ENCODE peak calls at places on chromosomes 11 and 22, in seven cellular contexts. One of them, this sample, is unnamed.

GRCh38 chr22:40509401-40510134 is 127.0 kb downstream of the MRTFA start:
- DNase-seq in spleen: no peak
- DNase-seq in endothelial cell of umbilical vein: peak
- DNase-seq in CD4-positive, CD25-positive, alpha-beta regulatory T cell: no peak
- DNase-seq in GM12865: no peak
- DNase-seq in BE2C: no peak
- DNase-seq in pancreas: peak
- DNase-seq in this sample: no peak

GRCh38 chr11:19633276-19633675 is 79.4 kb upstream of the NAV2 start:
- DNase-seq in spleen: no peak
- DNase-seq in endothelial cell of umbilical vein: no peak
- DNase-seq in CD4-positive, CD25-positive, alpha-beta regulatory T cell: no peak
- DNase-seq in GM12865: no peak
- DNase-seq in BE2C: no peak
- DNase-seq in pancreas: peak
- DNase-seq in this sample: no peak

GRCh38 chr22:44363980-44364749 is 51.4 kb upstream of the SHISAL1 start:
- DNase-seq in spleen: peak
- DNase-seq in endothelial cell of umbilical vein: no peak
- DNase-seq in CD4-positive, CD25-positive, alpha-beta regulatory T cell: no peak
- DNase-seq in GM12865: no peak
- DNase-seq in BE2C: peak
- DNase-seq in pancreas: no peak
- DNase-seq in this sample: no peak

GRCh38 chr11:64694821-64695365 is 28.1 kb downstream of the NRXN2 start:
- DNase-seq in spleen: peak
- DNase-seq in endothelial cell of umbilical vein: no peak
- DNase-seq in CD4-positive, CD25-positive, alpha-beta regulatory T cell: no peak
- DNase-seq in GM12865: peak
- DNase-seq in BE2C: peak
- DNase-seq in pancreas: no peak
- DNase-seq in this sample: no peak

GRCh38 chr22:47163481-47163875 is 401.0 kb downstream of the TBC1D22A start:
- DNase-seq in spleen: peak
- DNase-seq in endothelial cell of umbilical vein: no peak
- DNase-seq in CD4-positive, CD25-positive, alpha-beta regulatory T cell: no peak
- DNase-seq in GM12865: no peak
- DNase-seq in BE2C: no peak
- DNase-seq in pancreas: no peak
- DNase-seq in this sample: no peak

GRCh38 chr11:11426226-11426915 is 73.3 kb upstream of the CSNK2A3 start:
- DNase-seq in spleen: no peak
- DNase-seq in endothelial cell of umbilical vein: no peak
- DNase-seq in CD4-positive, CD25-positive, alpha-beta regulatory T cell: no peak
- DNase-seq in GM12865: no peak
- DNase-seq in BE2C: no peak
- DNase-seq in pancreas: no peak
- DNase-seq in this sample: no peak

GRCh38 chr22:47659467-47660302 is 897.2 kb downstream of the TBC1D22A start:
- DNase-seq in spleen: no peak
- DNase-seq in endothelial cell of umbilical vein: no peak
- DNase-seq in CD4-positive, CD25-positive, alpha-beta regulatory T cell: no peak
- DNase-seq in GM12865: no peak
- DNase-seq in BE2C: no peak
- DNase-seq in pancreas: no peak
- DNase-seq in this sample: no peak

GRCh38 chr11:4639931-4640330 is 2.7 kb downstream of the OR51D1 start:
- DNase-seq in spleen: no peak
- DNase-seq in endothelial cell of umbilical vein: no peak
- DNase-seq in CD4-positive, CD25-positive, alpha-beta regulatory T cell: no peak
- DNase-seq in GM12865: no peak
- DNase-seq in BE2C: no peak
- DNase-seq in pancreas: no peak
- DNase-seq in this sample: no peak

GRCh38 chr11:129359748-129360147 is 15.9 kb upstream of the BARX2 start:
- DNase-seq in spleen: no peak
- DNase-seq in endothelial cell of umbilical vein: no peak
- DNase-seq in CD4-positive, CD25-positive, alpha-beta regulatory T cell: no peak
- DNase-seq in GM12865: no peak
- DNase-seq in BE2C: no peak
- DNase-seq in pancreas: no peak
- DNase-seq in this sample: no peak

GRCh38 chr11:129881570-129882170 is 13.7 kb downstream of the NFRKB start:
- DNase-seq in spleen: no peak
- DNase-seq in endothelial cell of umbilical vein: peak
- DNase-seq in CD4-positive, CD25-positive, alpha-beta regulatory T cell: peak
- DNase-seq in GM12865: peak
- DNase-seq in BE2C: peak
- DNase-seq in pancreas: no peak
- DNase-seq in this sample: no peak

GRCh38 chr11:10441652-10442503 is 13.2 kb upstream of the AMPD3 start:
- DNase-seq in spleen: no peak
- DNase-seq in endothelial cell of umbilical vein: no peak
- DNase-seq in CD4-positive, CD25-positive, alpha-beta regulatory T cell: peak
- DNase-seq in GM12865: peak
- DNase-seq in BE2C: no peak
- DNase-seq in pancreas: no peak
- DNase-seq in this sample: peak

GRCh38 chr11:119742263-119742861 is 13.4 kb upstream of the NECTIN1 start:
- DNase-seq in spleen: peak
- DNase-seq in endothelial cell of umbilical vein: no peak
- DNase-seq in CD4-positive, CD25-positive, alpha-beta regulatory T cell: no peak
- DNase-seq in GM12865: no peak
- DNase-seq in BE2C: peak
- DNase-seq in pancreas: no peak
- DNase-seq in this sample: no peak

DNA sequence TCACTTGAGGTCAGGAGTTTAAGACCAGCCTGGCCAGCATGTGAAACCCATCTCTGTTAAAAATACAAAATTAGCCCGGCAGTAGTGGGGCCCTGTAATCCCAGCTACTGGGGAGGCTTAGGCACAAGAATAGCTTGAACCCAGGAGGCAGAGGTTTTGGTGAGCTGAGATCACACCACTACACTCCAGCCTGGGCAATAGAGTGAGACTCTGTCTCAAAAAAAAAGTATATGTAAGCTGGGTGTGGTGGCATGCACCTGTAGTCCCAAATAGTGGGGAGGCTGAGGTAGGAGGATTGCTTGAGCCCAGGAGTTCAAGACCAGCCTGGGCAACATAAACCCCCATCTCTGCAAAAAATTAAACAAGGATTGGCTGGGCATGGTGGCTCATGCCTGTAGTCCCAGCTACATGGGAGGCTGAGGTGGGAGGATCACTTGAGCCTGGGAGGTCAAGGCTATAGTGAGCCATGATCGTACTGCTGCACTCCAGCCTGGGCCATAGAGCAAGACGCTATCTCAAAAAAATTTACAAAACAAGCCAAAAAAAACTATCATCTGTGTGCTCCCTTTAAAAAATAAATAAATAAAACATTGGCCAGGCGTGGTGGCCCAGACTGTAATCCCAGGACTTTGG is 10.8 kb downstream of the CRKL start:
- DNase-seq in spleen: no peak
- DNase-seq in endothelial cell of umbilical vein: no peak
- DNase-seq in CD4-positive, CD25-positive, alpha-beta regulatory T cell: no peak
- DNase-seq in GM12865: no peak
- DNase-seq in BE2C: no peak
- DNase-seq in pancreas: no peak
- DNase-seq in this sample: no peak
- H3K4me3 ChIP-seq in spleen: no peak
- H3K4me3 ChIP-seq in endothelial cell of umbilical vein: no peak
- H3K4me3 ChIP-seq in CD4-positive, CD25-positive, alpha-beta regulatory T cell: no peak
- H3K4me3 ChIP-seq in GM12865: no peak
- H3K4me3 ChIP-seq in BE2C: no peak
- H3K4me3 ChIP-seq in pancreas: no peak
- H3K4me3 ChIP-seq in this sample: no peak

GRCh38 chr22:20211997-20212753 is 55.9 kb downstream of the RTN4R start:
- DNase-seq in spleen: no peak
- DNase-seq in endothelial cell of umbilical vein: no peak
- DNase-seq in CD4-positive, CD25-positive, alpha-beta regulatory T cell: no peak
- DNase-seq in GM12865: no peak
- DNase-seq in BE2C: peak
- DNase-seq in pancreas: peak
- DNase-seq in this sample: no peak

GRCh38 chr22:20212754-20213699 is 55.1 kb downstream of the RTN4R start:
- DNase-seq in spleen: no peak
- DNase-seq in endothelial cell of umbilical vein: no peak
- DNase-seq in CD4-positive, CD25-positive, alpha-beta regulatory T cell: no peak
- DNase-seq in GM12865: no peak
- DNase-seq in BE2C: peak
- DNase-seq in pancreas: no peak
- DNase-seq in this sample: no peak

GRCh38 chr22:20209761-20210250 is 58.3 kb downstream of the RTN4R start:
- DNase-seq in spleen: no peak
- DNase-seq in endothelial cell of umbilical vein: no peak
- DNase-seq in CD4-positive, CD25-positive, alpha-beta regulatory T cell: no peak
- DNase-seq in GM12865: no peak
- DNase-seq in BE2C: no peak
- DNase-seq in pancreas: no peak
- DNase-seq in this sample: no peak

GRCh38 chr22:20210473-20211059 is 57.6 kb downstream of the RTN4R start:
- DNase-seq in spleen: no peak
- DNase-seq in endothelial cell of umbilical vein: no peak
- DNase-seq in CD4-positive, CD25-positive, alpha-beta regulatory T cell: no peak
- DNase-seq in GM12865: no peak
- DNase-seq in BE2C: no peak
- DNase-seq in pancreas: no peak
- DNase-seq in this sample: no peak

GRCh38 chr22:20211409-20211996 is 56.6 kb downstream of the RTN4R start:
- DNase-seq in spleen: no peak
- DNase-seq in endothelial cell of umbilical vein: no peak
- DNase-seq in CD4-positive, CD25-positive, alpha-beta regulatory T cell: no peak
- DNase-seq in GM12865: no peak
- DNase-seq in BE2C: no peak
- DNase-seq in pancreas: no peak
- DNase-seq in this sample: no peak
- H3K4me3 ChIP-seq in spleen: no peak
- H3K4me3 ChIP-seq in endothelial cell of umbilical vein: no peak
- H3K4me3 ChIP-seq in CD4-positive, CD25-positive, alpha-beta regulatory T cell: no peak
- H3K4me3 ChIP-seq in GM12865: no peak
- H3K4me3 ChIP-seq in BE2C: peak
- H3K4me3 ChIP-seq in pancreas: no peak
- H3K4me3 ChIP-seq in this sample: no peak

GRCh38 chr22:30286331-30286730 is 3.0 kb downstream of the CASTOR1 start:
- DNase-seq in spleen: no peak
- DNase-seq in endothelial cell of umbilical vein: no peak
- DNase-seq in CD4-positive, CD25-positive, alpha-beta regulatory T cell: no peak
- DNase-seq in GM12865: no peak
- DNase-seq in BE2C: no peak
- DNase-seq in pancreas: no peak
- DNase-seq in this sample: no peak

GRCh38 chr22:30289126-30289979 is at the start of gene CASTOR1:
- DNase-seq in spleen: peak
- DNase-seq in endothelial cell of umbilical vein: peak
- DNase-seq in CD4-positive, CD25-positive, alpha-beta regulatory T cell: peak
- DNase-seq in GM12865: peak
- DNase-seq in BE2C: peak
- DNase-seq in pancreas: peak
- DNase-seq in this sample: peak

GRCh38 chr22:30286813-30287625 is 2.3 kb downstream of the CASTOR1 start:
- DNase-seq in spleen: peak
- DNase-seq in endothelial cell of umbilical vein: peak
- DNase-seq in CD4-positive, CD25-positive, alpha-beta regulatory T cell: peak
- DNase-seq in GM12865: peak
- DNase-seq in BE2C: peak
- DNase-seq in pancreas: peak
- DNase-seq in this sample: peak

GRCh38 chr22:30288414-30289125 is 735 bp downstream of the CASTOR1 start:
- DNase-seq in spleen: no peak
- DNase-seq in endothelial cell of umbilical vein: no peak
- DNase-seq in CD4-positive, CD25-positive, alpha-beta regulatory T cell: no peak
- DNase-seq in GM12865: no peak
- DNase-seq in BE2C: no peak
- DNase-seq in pancreas: no peak
- DNase-seq in this sample: no peak

DNA sequence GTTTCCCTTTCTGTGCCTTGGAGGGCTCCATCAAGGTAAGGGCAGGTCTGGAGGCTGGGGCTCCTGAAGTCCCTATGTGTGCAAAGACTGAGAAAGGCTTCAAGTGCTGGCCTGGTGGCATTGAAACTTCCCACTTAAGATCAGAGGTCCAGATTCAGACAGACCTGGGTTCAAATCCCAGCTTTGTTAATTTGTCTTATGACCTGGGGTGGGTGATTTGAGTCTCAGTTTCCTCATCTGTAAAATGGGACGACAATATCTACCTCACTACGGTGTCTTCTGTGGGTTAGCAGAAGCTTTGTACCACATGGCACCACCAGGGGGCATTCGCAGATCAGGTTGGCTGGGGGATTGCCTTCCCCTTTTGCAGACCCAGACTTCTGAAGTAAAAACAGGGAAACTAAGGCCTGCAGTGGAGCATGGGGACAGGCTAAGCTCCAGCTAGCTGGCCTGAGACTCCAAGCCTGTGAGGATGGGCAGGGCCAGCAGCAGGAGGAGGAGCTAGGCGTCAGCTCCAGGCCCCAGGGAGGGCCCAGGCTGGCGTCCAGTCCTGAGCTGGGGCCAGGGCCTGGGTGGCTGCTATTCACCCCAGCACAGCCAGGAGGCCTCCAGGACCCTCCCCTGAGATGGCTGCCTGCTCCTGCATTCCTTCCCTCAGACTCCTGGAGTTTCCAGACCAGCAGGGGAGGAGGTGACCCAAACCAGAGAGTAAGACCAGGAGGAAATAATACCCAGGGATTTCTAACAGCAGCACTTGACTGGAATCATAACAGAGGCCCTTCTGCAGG is 1.5 kb downstream of the CASTOR1 start:
- DNase-seq in spleen: peak
- DNase-seq in endothelial cell of umbilical vein: peak
- DNase-seq in CD4-positive, CD25-positive, alpha-beta regulatory T cell: peak
- DNase-seq in GM12865: peak
- DNase-seq in BE2C: peak
- DNase-seq in pancreas: peak
- DNase-seq in this sample: peak
- H3K4me3 ChIP-seq in spleen: no peak
- H3K4me3 ChIP-seq in endothelial cell of umbilical vein: no peak
- H3K4me3 ChIP-seq in CD4-positive, CD25-positive, alpha-beta regulatory T cell: peak
- H3K4me3 ChIP-seq in GM12865: no peak
- H3K4me3 ChIP-seq in BE2C: no peak
- H3K4me3 ChIP-seq in pancreas: no peak
- H3K4me3 ChIP-seq in this sample: peak

DNA sequence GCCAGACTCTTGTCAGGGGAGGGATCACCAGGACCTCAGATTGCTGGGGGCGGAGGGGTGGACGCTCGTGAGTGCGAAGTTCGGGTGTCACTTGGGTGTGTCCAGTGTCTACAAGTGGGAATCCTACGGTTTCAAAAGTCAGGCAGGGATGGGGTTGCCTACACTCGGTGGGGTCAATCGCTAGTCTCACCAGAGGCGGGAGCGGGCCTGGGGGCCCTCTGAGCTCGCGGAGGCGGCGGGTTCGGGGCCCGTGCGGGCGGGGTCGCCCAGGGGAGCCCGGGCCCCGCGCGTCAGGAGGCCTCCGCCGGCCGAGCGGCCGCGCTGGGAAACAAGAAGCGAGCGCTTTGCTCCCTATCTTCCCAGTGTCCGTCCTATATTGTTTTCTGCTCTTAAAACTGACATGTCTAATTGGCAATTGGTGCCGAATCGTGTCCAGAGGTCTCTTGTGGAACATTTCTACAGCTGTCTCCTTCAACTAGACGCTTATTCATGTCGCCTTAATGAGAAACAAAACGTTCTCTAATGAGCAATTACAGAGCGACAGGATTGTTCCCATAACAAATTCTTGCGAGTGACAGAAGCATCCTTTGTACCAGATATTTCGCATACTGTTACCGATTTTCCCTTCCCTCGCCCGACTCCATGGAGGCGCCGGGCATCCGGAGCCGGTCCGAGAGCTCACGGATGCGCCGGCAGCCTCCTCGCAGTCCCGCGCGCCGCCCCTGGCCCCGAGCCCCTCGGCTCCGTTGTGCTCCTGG is 11.9 kb downstream of the PAX6 start:
- DNase-seq in spleen: no peak
- DNase-seq in endothelial cell of umbilical vein: no peak
- DNase-seq in CD4-positive, CD25-positive, alpha-beta regulatory T cell: no peak
- DNase-seq in GM12865: no peak
- DNase-seq in BE2C: no peak
- DNase-seq in pancreas: no peak
- DNase-seq in this sample: no peak
- H3K4me3 ChIP-seq in spleen: no peak
- H3K4me3 ChIP-seq in endothelial cell of umbilical vein: no peak
- H3K4me3 ChIP-seq in CD4-positive, CD25-positive, alpha-beta regulatory T cell: no peak
- H3K4me3 ChIP-seq in GM12865: peak
- H3K4me3 ChIP-seq in BE2C: no peak
- H3K4me3 ChIP-seq in pancreas: no peak
- H3K4me3 ChIP-seq in this sample: peak

This sample was measured in GM06990.